ENCODE peak calls at places on chromosomes 6 and 20, in nine cellular contexts. T is NCI-H446; O is Calu3; K is hypothalamus; M is testis; C is stimulated activated naive CD4-positive, alpha-beta T cell; H is right cardiac atrium; W is COR-L47; U is endothelial cell. L is an unnamed sample.

GRCh38 chr20:3876676-3877075 is 12.5 kb upstream of the PANK2 start:
- DNase-seq in K (no peak), W (no peak), U (no peak), C (no peak), M (no peak), H (no peak), O (no peak), T (no peak), L (no peak)

GRCh38 chr6:465531-466348 is 74.2 kb downstream of the IRF4 start:
- DNase-seq in T (no peak), W (no peak), K (no peak), O (no peak), H (no peak), C (no peak), M (no peak), U (no peak), L (no peak)

GRCh38 chr6:2817778-2818443 is 23.8 kb downstream of the SERPINB1 start:
- DNase-seq in T (no peak), U (no peak), C (no peak), K (peak), M (no peak), O (no peak), H (no peak), W (no peak), L (no peak)

GRCh38 chr6:157144861-157145260 is 178.5 kb downstream of the TMEM242 start:
- DNase-seq in T (no peak), O (no peak), U (peak), W (no peak), M (no peak), K (no peak), H (no peak), C (no peak), L (no peak)

GRCh38 chr20:1775117-1775516 is 117.5 kb upstream of the SIRPG start:
- DNase-seq in M (peak), T (no peak), C (no peak), U (no peak), K (no peak), O (peak), W (no peak), H (no peak), L (no peak)

GRCh38 chr20:62999580-62999979 is 7.2 kb downstream of the BHLHE23 start:
- DNase-seq in M (no peak), C (no peak), O (no peak), W (no peak), K (no peak), H (peak), U (no peak), T (no peak), L (no peak)

GRCh38 chr6:43943781-43944250 is 173.8 kb downstream of the VEGFA start:
- DNase-seq in C (no peak), O (peak), K (no peak), M (peak), T (no peak), U (no peak), W (no peak), H (no peak), L (no peak)

GRCh38 chr6:90025418-90026089 is 131.3 kb downstream of the GJA10 start:
- DNase-seq in K (peak), M (no peak), W (no peak), H (no peak), T (no peak), U (no peak), O (no peak), C (no peak), L (no peak)

L was measured in neuronal stem cell.